ENCODE peak calls at places on chromosomes 16 and 17, in seven cellular contexts. One of them, this sample, is unnamed.

GRCh38 chr16:69171325-69172095 is 15.5 kb upstream of the SNTB2 start:
- DNase-seq in GDM1: no peak
- DNase-seq in Daoy: no peak
- DNase-seq in activated CD4-positive, alpha-beta T cell treated with anti-CD3 and anti-CD28 coated beads for 24 hours: no peak
- DNase-seq in HAP-1: no peak
- DNase-seq in left lobe of liver: no peak
- DNase-seq in activated gamma-delta T cell treated with anti-CD3 and anti-CD28 coated beads, Interleukin-2, amount 50 U/mL, for 16 hours: no peak
- DNase-seq in this sample: no peak

GRCh38 chr17:42027961-42028790 is 8.3 kb downstream of the NKIRAS2 start:
- DNase-seq in GDM1: no peak
- DNase-seq in Daoy: no peak
- DNase-seq in activated CD4-positive, alpha-beta T cell treated with anti-CD3 and anti-CD28 coated beads for 24 hours: no peak
- DNase-seq in HAP-1: peak; percentile 45
- DNase-seq in left lobe of liver: peak; percentile 54
- DNase-seq in activated gamma-delta T cell treated with anti-CD3 and anti-CD28 coated beads, Interleukin-2, amount 50 U/mL, for 16 hours: no peak
- DNase-seq in this sample: no peak

GRCh38 chr17:77383613-77384608 is 243.1 kb downstream of the SEC14L1 start:
- DNase-seq in GDM1: no peak
- DNase-seq in Daoy: no peak
- DNase-seq in activated CD4-positive, alpha-beta T cell treated with anti-CD3 and anti-CD28 coated beads for 24 hours: no peak
- DNase-seq in HAP-1: no peak
- DNase-seq in left lobe of liver: peak; percentile 79
- DNase-seq in activated gamma-delta T cell treated with anti-CD3 and anti-CD28 coated beads, Interleukin-2, amount 50 U/mL, for 16 hours: no peak
- DNase-seq in this sample: no peak

GRCh38 chr16:86835981-86836380 is 257.6 kb downstream of the FOXL1 start:
- DNase-seq in GDM1: no peak
- DNase-seq in Daoy: peak; percentile 29
- DNase-seq in activated CD4-positive, alpha-beta T cell treated with anti-CD3 and anti-CD28 coated beads for 24 hours: no peak
- DNase-seq in HAP-1: no peak
- DNase-seq in left lobe of liver: no peak
- DNase-seq in activated gamma-delta T cell treated with anti-CD3 and anti-CD28 coated beads, Interleukin-2, amount 50 U/mL, for 16 hours: no peak
- DNase-seq in this sample: no peak

GRCh38 chr17:69729937-69730336 is 315.4 kb downstream of the MAP2K6 start:
- DNase-seq in GDM1: no peak
- DNase-seq in Daoy: no peak
- DNase-seq in activated CD4-positive, alpha-beta T cell treated with anti-CD3 and anti-CD28 coated beads for 24 hours: no peak
- DNase-seq in HAP-1: no peak
- DNase-seq in left lobe of liver: no peak
- DNase-seq in activated gamma-delta T cell treated with anti-CD3 and anti-CD28 coated beads, Interleukin-2, amount 50 U/mL, for 16 hours: no peak
- DNase-seq in this sample: no peak

GRCh38 chr17:28346199-28346580 is 10.6 kb downstream of the TNFAIP1 start:
- DNase-seq in GDM1: no peak
- DNase-seq in Daoy: no peak
- DNase-seq in activated CD4-positive, alpha-beta T cell treated with anti-CD3 and anti-CD28 coated beads for 24 hours: no peak
- DNase-seq in HAP-1: no peak
- DNase-seq in left lobe of liver: no peak
- DNase-seq in activated gamma-delta T cell treated with anti-CD3 and anti-CD28 coated beads, Interleukin-2, amount 50 U/mL, for 16 hours: no peak
- DNase-seq in this sample: no peak

GRCh38 chr17:1390422-1391367 is 9.3 kb downstream of the YWHAE start:
- DNase-seq in GDM1: no peak
- DNase-seq in Daoy: no peak
- DNase-seq in activated CD4-positive, alpha-beta T cell treated with anti-CD3 and anti-CD28 coated beads for 24 hours: no peak
- DNase-seq in HAP-1: no peak
- DNase-seq in left lobe of liver: no peak
- DNase-seq in activated gamma-delta T cell treated with anti-CD3 and anti-CD28 coated beads, Interleukin-2, amount 50 U/mL, for 16 hours: no peak
- DNase-seq in this sample: no peak

GRCh38 chr17:68455756-68456528 is 1.4 kb downstream of the WIPI1 start:
- DNase-seq in GDM1: no peak
- DNase-seq in Daoy: peak; percentile 67
- DNase-seq in activated CD4-positive, alpha-beta T cell treated with anti-CD3 and anti-CD28 coated beads for 24 hours: no peak
- DNase-seq in HAP-1: no peak
- DNase-seq in left lobe of liver: no peak
- DNase-seq in activated gamma-delta T cell treated with anti-CD3 and anti-CD28 coated beads, Interleukin-2, amount 50 U/mL, for 16 hours: no peak
- DNase-seq in this sample: no peak

GRCh38 chr17:80762076-80762475 is 217.4 kb downstream of the RPTOR start:
- DNase-seq in GDM1: no peak
- DNase-seq in Daoy: peak; percentile 30
- DNase-seq in activated CD4-positive, alpha-beta T cell treated with anti-CD3 and anti-CD28 coated beads for 24 hours: no peak
- DNase-seq in HAP-1: no peak
- DNase-seq in left lobe of liver: no peak
- DNase-seq in activated gamma-delta T cell treated with anti-CD3 and anti-CD28 coated beads, Interleukin-2, amount 50 U/mL, for 16 hours: no peak
- DNase-seq in this sample: no peak

GRCh38 chr16:86584726-86585721 is 6.7 kb downstream of the FOXL1 start:
- DNase-seq in GDM1: no peak
- DNase-seq in Daoy: peak; percentile 76
- DNase-seq in activated CD4-positive, alpha-beta T cell treated with anti-CD3 and anti-CD28 coated beads for 24 hours: no peak
- DNase-seq in HAP-1: no peak
- DNase-seq in left lobe of liver: no peak
- DNase-seq in activated gamma-delta T cell treated with anti-CD3 and anti-CD28 coated beads, Interleukin-2, amount 50 U/mL, for 16 hours: no peak
- DNase-seq in this sample: no peak

GRCh38 chr17:28928061-28928460 is 23.3 kb downstream of the PHF12 start:
- DNase-seq in GDM1: no peak
- DNase-seq in Daoy: peak; percentile 51
- DNase-seq in activated CD4-positive, alpha-beta T cell treated with anti-CD3 and anti-CD28 coated beads for 24 hours: no peak
- DNase-seq in HAP-1: no peak
- DNase-seq in left lobe of liver: no peak
- DNase-seq in activated gamma-delta T cell treated with anti-CD3 and anti-CD28 coated beads, Interleukin-2, amount 50 U/mL, for 16 hours: no peak
- DNase-seq in this sample: no peak

GRCh38 chr17:73827627-73828241 is 183.5 kb upstream of the SDK2 start:
- DNase-seq in GDM1: no peak
- DNase-seq in Daoy: no peak
- DNase-seq in activated CD4-positive, alpha-beta T cell treated with anti-CD3 and anti-CD28 coated beads for 24 hours: no peak
- DNase-seq in HAP-1: no peak
- DNase-seq in left lobe of liver: no peak
- DNase-seq in activated gamma-delta T cell treated with anti-CD3 and anti-CD28 coated beads, Interleukin-2, amount 50 U/mL, for 16 hours: no peak
- DNase-seq in this sample: no peak

GRCh38 chr16:17471745-17472075 is 950 bp upstream of the XYLT1 start:
- DNase-seq in GDM1: no peak
- DNase-seq in Daoy: peak; percentile 58
- DNase-seq in activated CD4-positive, alpha-beta T cell treated with anti-CD3 and anti-CD28 coated beads for 24 hours: no peak
- DNase-seq in HAP-1: no peak
- DNase-seq in left lobe of liver: no peak
- DNase-seq in activated gamma-delta T cell treated with anti-CD3 and anti-CD28 coated beads, Interleukin-2, amount 50 U/mL, for 16 hours: no peak
- DNase-seq in this sample: no peak

GRCh38 chr16:6446370-6446769 is 886.3 kb upstream of the RBFOX1 start:
- DNase-seq in GDM1: no peak
- DNase-seq in Daoy: no peak
- DNase-seq in activated CD4-positive, alpha-beta T cell treated with anti-CD3 and anti-CD28 coated beads for 24 hours: no peak
- DNase-seq in HAP-1: no peak
- DNase-seq in left lobe of liver: no peak
- DNase-seq in activated gamma-delta T cell treated with anti-CD3 and anti-CD28 coated beads, Interleukin-2, amount 50 U/mL, for 16 hours: no peak
- DNase-seq in this sample: no peak

GRCh38 chr16:21314339-21314738 is 36.2 kb upstream of the CRYM start:
- DNase-seq in GDM1: no peak
- DNase-seq in Daoy: no peak
- DNase-seq in activated CD4-positive, alpha-beta T cell treated with anti-CD3 and anti-CD28 coated beads for 24 hours: no peak
- DNase-seq in HAP-1: no peak
- DNase-seq in left lobe of liver: no peak
- DNase-seq in activated gamma-delta T cell treated with anti-CD3 and anti-CD28 coated beads, Interleukin-2, amount 50 U/mL, for 16 hours: no peak
- DNase-seq in this sample: no peak

GRCh38 chr16:81149614-81150013 is 53.4 kb upstream of the GCSH start:
- DNase-seq in GDM1: no peak
- DNase-seq in Daoy: no peak
- DNase-seq in activated CD4-positive, alpha-beta T cell treated with anti-CD3 and anti-CD28 coated beads for 24 hours: no peak
- DNase-seq in HAP-1: no peak
- DNase-seq in left lobe of liver: no peak
- DNase-seq in activated gamma-delta T cell treated with anti-CD3 and anti-CD28 coated beads, Interleukin-2, amount 50 U/mL, for 16 hours: no peak
- DNase-seq in this sample: no peak

GRCh38 chr17:78708510-78708973 is 73.5 kb downstream of the CYTH1 start:
- DNase-seq in GDM1: peak; percentile 71
- DNase-seq in Daoy: peak; percentile 91
- DNase-seq in activated CD4-positive, alpha-beta T cell treated with anti-CD3 and anti-CD28 coated beads for 24 hours: peak; percentile 40
- DNase-seq in HAP-1: peak; percentile 72
- DNase-seq in left lobe of liver: peak; percentile 79
- DNase-seq in activated gamma-delta T cell treated with anti-CD3 and anti-CD28 coated beads, Interleukin-2, amount 50 U/mL, for 16 hours: peak; percentile 25
- DNase-seq in this sample: peak; percentile 36

GRCh38 chr17:58960068-58960467 is 146.6 kb downstream of the TRIM37 start:
- DNase-seq in GDM1: no peak
- DNase-seq in Daoy: peak; percentile 15
- DNase-seq in activated CD4-positive, alpha-beta T cell treated with anti-CD3 and anti-CD28 coated beads for 24 hours: no peak
- DNase-seq in HAP-1: no peak
- DNase-seq in left lobe of liver: no peak
- DNase-seq in activated gamma-delta T cell treated with anti-CD3 and anti-CD28 coated beads, Interleukin-2, amount 50 U/mL, for 16 hours: no peak
- DNase-seq in this sample: no peak

GRCh38 chr17:73278465-73279453 is 17.1 kb upstream of the CPSF4L start:
- DNase-seq in GDM1: no peak
- DNase-seq in Daoy: no peak
- DNase-seq in activated CD4-positive, alpha-beta T cell treated with anti-CD3 and anti-CD28 coated beads for 24 hours: no peak
- DNase-seq in HAP-1: peak; percentile 77
- DNase-seq in left lobe of liver: no peak
- DNase-seq in activated gamma-delta T cell treated with anti-CD3 and anti-CD28 coated beads, Interleukin-2, amount 50 U/mL, for 16 hours: no peak
- DNase-seq in this sample: no peak

GRCh38 chr17:56624315-56624714 is 30.8 kb downstream of the NOG start:
- DNase-seq in GDM1: no peak
- DNase-seq in Daoy: no peak
- DNase-seq in activated CD4-positive, alpha-beta T cell treated with anti-CD3 and anti-CD28 coated beads for 24 hours: no peak
- DNase-seq in HAP-1: no peak
- DNase-seq in left lobe of liver: no peak
- DNase-seq in activated gamma-delta T cell treated with anti-CD3 and anti-CD28 coated beads, Interleukin-2, amount 50 U/mL, for 16 hours: no peak
- DNase-seq in this sample: no peak

GRCh38 chr17:28041844-28042656 is 427 bp upstream of the NLK start:
- DNase-seq in GDM1: no peak
- DNase-seq in Daoy: peak; percentile 52
- DNase-seq in activated CD4-positive, alpha-beta T cell treated with anti-CD3 and anti-CD28 coated beads for 24 hours: no peak
- DNase-seq in HAP-1: peak; percentile 24
- DNase-seq in left lobe of liver: no peak
- DNase-seq in activated gamma-delta T cell treated with anti-CD3 and anti-CD28 coated beads, Interleukin-2, amount 50 U/mL, for 16 hours: no peak
- DNase-seq in this sample: no peak

GRCh38 chr17:63826468-63827001 is 696 bp upstream of the PSMC5 start:
- DNase-seq in GDM1: no peak
- DNase-seq in Daoy: no peak
- DNase-seq in activated CD4-positive, alpha-beta T cell treated with anti-CD3 and anti-CD28 coated beads for 24 hours: no peak
- DNase-seq in HAP-1: no peak
- DNase-seq in left lobe of liver: no peak
- DNase-seq in activated gamma-delta T cell treated with anti-CD3 and anti-CD28 coated beads, Interleukin-2, amount 50 U/mL, for 16 hours: no peak
- DNase-seq in this sample: no peak

GRCh38 chr16:52090080-52090479 is 456.9 kb downstream of the TOX3 start:
- DNase-seq in GDM1: no peak
- DNase-seq in Daoy: no peak
- DNase-seq in activated CD4-positive, alpha-beta T cell treated with anti-CD3 and anti-CD28 coated beads for 24 hours: no peak
- DNase-seq in HAP-1: no peak
- DNase-seq in left lobe of liver: no peak
- DNase-seq in activated gamma-delta T cell treated with anti-CD3 and anti-CD28 coated beads, Interleukin-2, amount 50 U/mL, for 16 hours: no peak
- DNase-seq in this sample: no peak

GRCh38 chr17:49703557-49704277 is 4.0 kb downstream of the SLC35B1 start:
- DNase-seq in GDM1: peak; percentile 24
- DNase-seq in Daoy: peak; percentile 9
- DNase-seq in activated CD4-positive, alpha-beta T cell treated with anti-CD3 and anti-CD28 coated beads for 24 hours: no peak
- DNase-seq in HAP-1: peak; percentile 20
- DNase-seq in left lobe of liver: peak; percentile 86
- DNase-seq in activated gamma-delta T cell treated with anti-CD3 and anti-CD28 coated beads, Interleukin-2, amount 50 U/mL, for 16 hours: no peak
- DNase-seq in this sample: no peak

GRCh38 chr16:85010931-85011845 is at the start of gene ZDHHC7:
- DNase-seq in GDM1: peak; percentile 64
- DNase-seq in Daoy: peak; percentile 87
- DNase-seq in activated CD4-positive, alpha-beta T cell treated with anti-CD3 and anti-CD28 coated beads for 24 hours: peak; percentile 72
- DNase-seq in HAP-1: peak; percentile 90
- DNase-seq in left lobe of liver: peak; percentile 87
- DNase-seq in activated gamma-delta T cell treated with anti-CD3 and anti-CD28 coated beads, Interleukin-2, amount 50 U/mL, for 16 hours: peak; percentile 77
- DNase-seq in this sample: peak; percentile 81

GRCh38 chr17:2814499-2815341 is 18.5 kb downstream of the RAP1GAP2 start:
- DNase-seq in GDM1: peak; percentile 81
- DNase-seq in Daoy: peak; percentile 73
- DNase-seq in activated CD4-positive, alpha-beta T cell treated with anti-CD3 and anti-CD28 coated beads for 24 hours: peak; percentile 71
- DNase-seq in HAP-1: no peak
- DNase-seq in left lobe of liver: no peak
- DNase-seq in activated gamma-delta T cell treated with anti-CD3 and anti-CD28 coated beads, Interleukin-2, amount 50 U/mL, for 16 hours: peak; percentile 91
- DNase-seq in this sample: peak; percentile 93

GRCh38 chr16:84647830-84648594 is at the start of gene KLHL36:
- DNase-seq in GDM1: no peak
- DNase-seq in Daoy: peak; percentile 62
- DNase-seq in activated CD4-positive, alpha-beta T cell treated with anti-CD3 and anti-CD28 coated beads for 24 hours: peak; percentile 50
- DNase-seq in HAP-1: peak; percentile 67
- DNase-seq in left lobe of liver: peak; percentile 72
- DNase-seq in activated gamma-delta T cell treated with anti-CD3 and anti-CD28 coated beads, Interleukin-2, amount 50 U/mL, for 16 hours: peak; percentile 57
- DNase-seq in this sample: peak; percentile 74

GRCh38 chr17:55570360-55570759 is 59.1 kb upstream of the SMIM36 start:
- DNase-seq in GDM1: no peak
- DNase-seq in Daoy: no peak
- DNase-seq in activated CD4-positive, alpha-beta T cell treated with anti-CD3 and anti-CD28 coated beads for 24 hours: no peak
- DNase-seq in HAP-1: no peak
- DNase-seq in left lobe of liver: no peak
- DNase-seq in activated gamma-delta T cell treated with anti-CD3 and anti-CD28 coated beads, Interleukin-2, amount 50 U/mL, for 16 hours: no peak
- DNase-seq in this sample: no peak

GRCh38 chr17:68294196-68294555 is 2.9 kb downstream of the ARSG start:
- DNase-seq in GDM1: no peak
- DNase-seq in Daoy: no peak
- DNase-seq in activated CD4-positive, alpha-beta T cell treated with anti-CD3 and anti-CD28 coated beads for 24 hours: no peak
- DNase-seq in HAP-1: peak; percentile 70
- DNase-seq in left lobe of liver: no peak
- DNase-seq in activated gamma-delta T cell treated with anti-CD3 and anti-CD28 coated beads, Interleukin-2, amount 50 U/mL, for 16 hours: no peak
- DNase-seq in this sample: no peak

GRCh38 chr17:80082403-80083135 is 18.8 kb upstream of the GAA start:
- DNase-seq in GDM1: peak; percentile 60
- DNase-seq in Daoy: peak; percentile 61
- DNase-seq in activated CD4-positive, alpha-beta T cell treated with anti-CD3 and anti-CD28 coated beads for 24 hours: peak; percentile 51
- DNase-seq in HAP-1: peak; percentile 85
- DNase-seq in left lobe of liver: peak; percentile 69
- DNase-seq in activated gamma-delta T cell treated with anti-CD3 and anti-CD28 coated beads, Interleukin-2, amount 50 U/mL, for 16 hours: peak; percentile 38
- DNase-seq in this sample: no peak

GRCh38 chr16:68778551-68779231 is 41.6 kb downstream of the CDH1 start:
- DNase-seq in GDM1: no peak
- DNase-seq in Daoy: no peak
- DNase-seq in activated CD4-positive, alpha-beta T cell treated with anti-CD3 and anti-CD28 coated beads for 24 hours: no peak
- DNase-seq in HAP-1: no peak
- DNase-seq in left lobe of liver: peak; percentile 86
- DNase-seq in activated gamma-delta T cell treated with anti-CD3 and anti-CD28 coated beads, Interleukin-2, amount 50 U/mL, for 16 hours: no peak
- DNase-seq in this sample: no peak

GRCh38 chr16:87236516-87237115 is 80.6 kb downstream of the C16orf95 start:
- DNase-seq in GDM1: no peak
- DNase-seq in Daoy: no peak
- DNase-seq in activated CD4-positive, alpha-beta T cell treated with anti-CD3 and anti-CD28 coated beads for 24 hours: no peak
- DNase-seq in HAP-1: no peak
- DNase-seq in left lobe of liver: no peak
- DNase-seq in activated gamma-delta T cell treated with anti-CD3 and anti-CD28 coated beads, Interleukin-2, amount 50 U/mL, for 16 hours: no peak
- DNase-seq in this sample: no peak

GRCh38 chr16:85475233-85475632 is 137.9 kb upstream of the GSE1 start:
- DNase-seq in GDM1: no peak
- DNase-seq in Daoy: no peak
- DNase-seq in activated CD4-positive, alpha-beta T cell treated with anti-CD3 and anti-CD28 coated beads for 24 hours: no peak
- DNase-seq in HAP-1: no peak
- DNase-seq in left lobe of liver: no peak
- DNase-seq in activated gamma-delta T cell treated with anti-CD3 and anti-CD28 coated beads, Interleukin-2, amount 50 U/mL, for 16 hours: no peak
- DNase-seq in this sample: no peak

GRCh38 chr17:82194765-82195164 is 17.9 kb downstream of the CCDC57 start:
- DNase-seq in GDM1: no peak
- DNase-seq in Daoy: no peak
- DNase-seq in activated CD4-positive, alpha-beta T cell treated with anti-CD3 and anti-CD28 coated beads for 24 hours: no peak
- DNase-seq in HAP-1: no peak
- DNase-seq in left lobe of liver: no peak
- DNase-seq in activated gamma-delta T cell treated with anti-CD3 and anti-CD28 coated beads, Interleukin-2, amount 50 U/mL, for 16 hours: no peak
- DNase-seq in this sample: no peak

GRCh38 chr17:64024781-64025731 is 4.6 kb upstream of the ICAM2 start:
- DNase-seq in GDM1: no peak
- DNase-seq in Daoy: no peak
- DNase-seq in activated CD4-positive, alpha-beta T cell treated with anti-CD3 and anti-CD28 coated beads for 24 hours: no peak
- DNase-seq in HAP-1: no peak
- DNase-seq in left lobe of liver: peak; percentile 42
- DNase-seq in activated gamma-delta T cell treated with anti-CD3 and anti-CD28 coated beads, Interleukin-2, amount 50 U/mL, for 16 hours: peak; percentile 20
- DNase-seq in this sample: peak; percentile 47